ENCODE peak calls at places on chromosomes 6 and 20, in five cellular contexts. T is stimulated activated naive CD8-positive, alpha-beta T cell treated with anti-CD3 and anti-CD28 coated beads, Interleukin-15, Interleukin-2, amounts not matched to agents 100 U/mL and 50 U/mL, for 24 hours; U is ascending aorta; F is stimulated activated naive CD4-positive, alpha-beta T cell treated with Interleukin-2 at 50 U/mL for 16 hours; J is nucleus accumbens. B is an unnamed sample.

GRCh38 chr20:57306747-57307146 is 22.9 kb upstream of the SPO11 start:
- DNase-seq in T (no peak), U (no peak), F (no peak), J (no peak), B (no peak)

GRCh38 chr20:58102252-58102651 is 126.2 kb downstream of the ANKRD60 start:
- DNase-seq in T (no peak), U (no peak), F (no peak), J (no peak), B (no peak)

GRCh38 chr6:85641916-85642773 is 541 bp downstream of the SYNCRIP start:
- DNase-seq in T (peak), U (peak), F (peak), J (peak), B (peak)

GRCh38 chr20:35066194-35066593 is 26.4 kb downstream of the TRPC4AP start:
- DNase-seq in T (no peak), U (no peak), F (no peak), J (no peak), B (no peak)

GRCh38 chr6:156396068-156396771 is 381.0 kb upstream of the ARID1B start:
- DNase-seq in T (no peak), U (no peak), F (no peak), J (no peak), B (peak)

GRCh38 chr6:66264376-66264775 is 557.4 kb upstream of the EYS start:
- DNase-seq in T (no peak), U (no peak), F (no peak), J (no peak), B (no peak)

GRCh38 chr6:119446623-119447008 is 97.1 kb upstream of the MAN1A1 start:
- DNase-seq in T (no peak), U (peak), F (no peak), J (no peak), B (no peak)

GRCh38 chr6:74780831-74781230 is 425.0 kb downstream of the COL12A1 start:
- DNase-seq in T (no peak), U (no peak), F (no peak), J (no peak), B (no peak)

GRCh38 chr6:51513891-51514290 is 573.5 kb downstream of the PKHD1 start:
- DNase-seq in T (no peak), U (no peak), F (no peak), J (no peak), B (no peak)

GRCh38 chr6:42505377-42505702 is 53.6 kb upstream of the TRERF1 start:
- DNase-seq in T (no peak), U (no peak), F (no peak), J (no peak), B (no peak)

GRCh38 chr6:44035621-44036020 is 91.6 kb downstream of the MRPL14 start:
- DNase-seq in T (no peak), U (no peak), F (no peak), J (no peak), B (no peak)

GRCh38 chr6:153231048-153231635 is 100.1 kb upstream of the RGS17 start:
- DNase-seq in T (peak), U (peak), F (no peak), J (peak), B (no peak)